ENCODE peak calls at places on chromosome 21, in five cellular contexts. C is A549, Q is PC-3, H is heart right ventricle, U is Caco-2. D is an unnamed sample.

GRCh38 chr21:31308584-31308983 is 35.5 kb downstream of the TIAM1 start:
- DNase-seq in Q (no peak), U (no peak), C (no peak), H (no peak), D (no peak)

GRCh38 chr21:27649323-27649722 is 682.4 kb upstream of the ADAMTS5 start:
- DNase-seq in Q (peak), C (no peak), H (no peak), U (no peak), D (peak)

GRCh38 chr21:15531986-15532385 is 197.8 kb upstream of the USP25 start:
- DNase-seq in C (no peak), U (no peak), Q (no peak), H (no peak), D (no peak)

GRCh38 chr21:34736116-34736870 is 67.5 kb downstream of the CLIC6 start:
- DNase-seq in C (no peak), H (no peak), U (no peak), Q (peak), D (no peak)

GRCh38 chr21:34795152-34796141 is 126.7 kb downstream of the CLIC6 start:
- DNase-seq in U (peak), C (peak), H (no peak), Q (peak), D (peak)

GRCh38 chr21:21675601-21676000 is 677.4 kb downstream of the NCAM2 start:
- DNase-seq in Q (no peak), U (no peak), C (no peak), H (no peak), D (no peak)

GRCh38 chr21:26732442-26733221 is 112.6 kb downstream of the ADAMTS1 start:
- DNase-seq in U (peak), Q (peak), H (peak), C (no peak), D (no peak)

GRCh38 chr21:30146558-30147282 is 19.9 kb downstream of the CLDN17 start:
- DNase-seq in H (no peak), U (peak), Q (peak), C (no peak), D (peak)

GRCh38 chr21:31343680-31344480 is at the start of gene TIAM1:
- DNase-seq in Q (peak), U (no peak), C (no peak), H (peak), D (no peak)

GRCh38 chr21:38930838-38931237 is 125.1 kb downstream of the ETS2 start:
- DNase-seq in U (no peak), H (no peak), C (no peak), Q (no peak), D (no peak)

GRCh38 chr21:20591294-20591693 is 406.9 kb upstream of the NCAM2 start:
- DNase-seq in C (no peak), U (no peak), H (no peak), Q (peak), D (no peak)

GRCh38 chr21:31132574-31133242 is 94.4 kb upstream of the KRTAP19-8 start:
- DNase-seq in C (no peak), U (no peak), H (no peak), Q (no peak), D (no peak)

GRCh38 chr21:43686811-43687565 is 27.6 kb downstream of the RRP1B start:
- DNase-seq in C (no peak), Q (no peak), U (no peak), H (no peak), D (no peak)

GRCh38 chr21:14262039-14262438 is 46.1 kb downstream of the RBM11 start:
- DNase-seq in U (no peak), H (no peak), Q (no peak), C (no peak), D (no peak)

GRCh38 chr21:23131177-23131576 is 2133.0 kb downstream of the NCAM2 start:
- DNase-seq in H (no peak), Q (peak), C (no peak), U (peak), D (no peak)

GRCh38 chr21:15152591-15152990 is 87.8 kb upstream of the NRIP1 start:
- DNase-seq in U (no peak), C (no peak), Q (no peak), H (no peak), D (no peak)

GRCh38 chr21:27570306-27570868 is 603.5 kb upstream of the ADAMTS5 start:
- DNase-seq in H (peak), C (no peak), U (no peak), Q (peak), D (peak)

GRCh38 chr21:43571976-43572375 is 87.3 kb downstream of the HSF2BP start:
- DNase-seq in H (peak), U (no peak), C (no peak), Q (no peak), D (no peak)

GRCh38 chr21:38492002-38492401 is 6.3 kb downstream of the ERG start:
- DNase-seq in H (no peak), Q (no peak), C (no peak), U (no peak), D (no peak)

GRCh38 chr21:38843806-38844479 is 38.2 kb downstream of the ETS2 start:
- DNase-seq in Q (peak), C (no peak), H (no peak), U (no peak), D (no peak)

GRCh38 chr21:40053007-40053406 is 185.8 kb downstream of the PCP4 start:
- DNase-seq in U (no peak), C (no peak), Q (no peak), H (peak), D (no peak)

GRCh38 chr21:35051287-35051818 is 2.3 kb upstream of the RUNX1 start:
- DNase-seq in C (peak), U (peak), Q (peak), H (peak), D (no peak)

GRCh38 chr21:43726686-43727570 is 8.0 kb downstream of the PDXK start:
- DNase-seq in U (no peak), H (peak), Q (no peak), C (no peak), D (no peak)

GRCh38 chr21:35027558-35028450 is 21.3 kb downstream of the RUNX1 start:
- DNase-seq in C (no peak), U (no peak), H (no peak), Q (no peak), D (no peak)

GRCh38 chr21:19731251-19731650 is 1267.0 kb upstream of the NCAM2 start:
- DNase-seq in C (no peak), Q (no peak), H (no peak), U (no peak), D (no peak)

GRCh38 chr21:24428539-24429186 is 1178.6 kb downstream of the MRPL39 start:
- DNase-seq in C (no peak), U (no peak), Q (no peak), H (no peak), D (no peak)

GRCh38 chr21:15446193-15446592 is 283.6 kb upstream of the USP25 start:
- DNase-seq in C (no peak), U (no peak), H (peak), Q (no peak), D (no peak)

GRCh38 chr21:31164713-31165694 is 126.7 kb upstream of the KRTAP19-8 start:
- DNase-seq in Q (no peak), U (no peak), H (no peak), C (no peak), D (no peak)

GRCh38 chr21:35476616-35477395 is 427.7 kb upstream of the RUNX1 start:
- DNase-seq in Q (peak), H (no peak), C (no peak), U (no peak), D (no peak)

GRCh38 chr21:30349572-30349971 is 1.2 kb upstream of the KRTAP23-1 start:
- DNase-seq in H (no peak), U (no peak), C (no peak), Q (peak), D (no peak)

GRCh38 chr21:43899307-43900077 is 34.5 kb downstream of the AGPAT3 start:
- DNase-seq in H (no peak), C (no peak), U (no peak), Q (no peak), D (no peak)

GRCh38 chr21:31426235-31426797 is 82.3 kb upstream of the TIAM1 start:
- DNase-seq in Q (no peak), C (no peak), U (no peak), H (no peak), D (no peak)

GRCh38 chr21:38989745-38990423 is 184.2 kb downstream of the ETS2 start:
- DNase-seq in H (no peak), C (no peak), Q (peak), U (no peak), D (no peak)

GRCh38 chr21:33844104-33844889 is 71.3 kb downstream of the ATP5PO start:
- DNase-seq in C (no peak), H (peak), Q (no peak), U (no peak), D (no peak)

GRCh38 chr21:34884346-34884929 is 164.7 kb downstream of the RUNX1 start:
- DNase-seq in C (no peak), U (no peak), H (no peak), Q (peak), D (no peak)

GRCh38 chr21:15682977-15683376 is 46.8 kb upstream of the USP25 start:
- DNase-seq in U (no peak), Q (peak), H (no peak), C (no peak), D (no peak)

GRCh38 chr21:43708745-43709381 is 10.1 kb upstream of the PDXK start:
- DNase-seq in Q (no peak), U (no peak), C (no peak), H (no peak), D (no peak)

GRCh38 chr21:43792406-43792805 is 3.0 kb downstream of the RRP1 start:
- DNase-seq in U (no peak), C (no peak), H (no peak), Q (no peak), D (no peak)

GRCh38 chr21:26850116-26850643 is 5.0 kb upstream of the ADAMTS1 start:
- DNase-seq in U (peak), C (no peak), H (no peak), Q (peak), D (peak)

DNA sequence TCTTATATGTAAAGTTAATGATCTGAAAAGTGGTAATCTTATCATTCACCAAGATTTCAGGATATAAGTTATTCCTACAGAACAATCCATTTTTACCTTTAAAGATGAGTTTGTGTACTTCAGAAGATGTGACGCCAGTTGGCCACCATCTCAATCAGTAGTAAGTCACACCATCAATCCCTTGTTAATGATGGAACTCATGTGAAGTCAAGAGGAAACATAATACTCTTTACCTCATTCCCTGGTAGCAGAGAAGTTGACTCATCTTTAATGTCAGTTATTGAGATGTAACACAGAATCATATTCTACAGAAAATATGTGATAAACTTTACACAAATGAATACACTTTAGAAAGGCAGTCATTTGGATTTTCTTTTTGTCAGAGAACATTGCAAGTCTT is 38.2 kb downstream of the MRPL39 start:
- DNase-seq in C (no peak), U (no peak), H (no peak), Q (no peak), D (no peak)
- H3K4me3 ChIP-seq in C (no peak), U (no peak), H (no peak), Q (no peak), D (no peak)

DNA sequence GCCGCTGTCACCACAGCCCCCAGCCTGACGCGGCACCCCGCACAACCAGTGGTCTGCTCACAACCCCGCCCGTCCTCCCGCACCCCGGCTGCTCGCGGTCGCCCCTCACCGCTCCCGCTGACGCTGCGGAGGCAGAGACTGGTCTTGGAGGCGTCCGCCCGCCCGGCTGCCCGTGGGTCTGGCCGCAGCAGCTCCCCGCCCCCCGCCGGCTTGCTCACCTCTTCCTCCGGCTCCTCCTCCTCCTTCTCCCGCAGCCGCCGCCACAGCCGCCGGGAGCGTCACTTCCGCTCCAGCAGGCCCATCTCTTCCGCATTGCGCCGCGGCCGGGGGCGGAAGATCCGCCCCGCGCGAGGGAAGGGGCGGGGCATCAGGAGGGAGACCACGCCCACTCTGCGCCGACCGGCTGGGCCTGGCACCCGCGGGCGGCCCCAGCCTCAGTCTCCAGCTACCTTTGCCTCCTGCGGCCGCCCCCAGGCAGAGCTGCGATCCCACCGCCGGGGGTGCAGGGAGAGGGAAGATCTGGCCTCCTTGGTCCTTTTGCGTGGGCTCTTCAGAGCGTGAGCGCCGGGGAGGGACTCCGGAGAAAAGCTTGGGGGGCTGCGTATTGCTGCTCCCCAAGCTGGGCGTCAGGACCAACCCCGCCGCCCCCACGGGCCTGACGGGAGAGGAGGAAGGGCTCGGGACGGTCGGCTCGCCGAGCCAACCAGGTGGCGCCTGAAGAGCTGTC is at the start of gene SYNJ1:
- DNase-seq in Q (peak), H (peak), U (peak), C (peak), D (no peak)
- TF ChIP-seq CTCF in Q (no peak), H (no peak), U (no peak), C (no peak), D (no peak)

GRCh38 chr21:17185685-17186084 is 327.2 kb upstream of the CXADR start:
- DNase-seq in U (no peak), C (no peak), Q (no peak), H (no peak), D (no peak)
- H3K4me3 ChIP-seq in U (no peak), C (no peak), Q (no peak), H (no peak), D (no peak)

DNA sequence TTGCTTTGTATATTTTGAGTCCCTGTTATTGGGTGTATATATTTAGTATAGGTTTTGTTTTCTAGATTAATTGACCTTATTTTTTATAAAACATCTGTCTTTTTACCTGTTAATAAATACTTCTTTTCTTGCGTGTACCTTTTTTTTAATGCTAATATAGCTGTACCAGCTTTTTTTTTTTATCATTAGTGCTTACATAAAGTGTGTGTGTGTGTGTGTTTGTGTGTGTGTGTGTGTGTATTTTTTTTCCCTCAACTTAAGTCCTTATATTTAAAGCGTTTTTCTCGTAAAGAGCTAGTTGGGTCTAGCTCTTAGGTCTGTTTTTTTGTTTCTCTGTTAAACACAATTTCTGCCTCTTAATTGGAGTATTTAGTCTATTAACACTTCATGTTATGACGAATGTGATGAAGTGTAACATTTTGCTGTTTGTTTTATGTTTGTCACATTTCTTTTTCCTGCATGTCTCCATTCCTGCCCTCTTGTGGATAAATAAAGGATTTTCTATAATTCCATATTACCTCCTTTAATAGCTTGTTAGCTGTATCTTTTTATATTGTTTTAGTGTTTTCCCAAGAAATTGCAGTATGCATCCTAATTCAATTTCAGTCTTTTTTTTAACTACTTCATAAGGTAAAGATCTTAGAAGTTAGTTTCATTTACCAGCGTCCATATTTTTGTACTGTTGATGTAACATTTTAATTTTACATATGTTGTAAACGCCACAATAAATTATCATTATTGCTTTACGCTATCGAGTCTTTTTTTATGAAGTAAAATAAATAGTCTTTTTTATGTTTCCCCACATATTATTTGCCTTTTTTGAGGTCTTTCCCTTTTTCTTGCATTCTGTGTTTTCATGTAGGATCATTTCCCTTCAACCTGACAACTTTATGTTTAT is 4.3 kb downstream of the PRMT2 start:
- DNase-seq in U (no peak), Q (peak), C (peak), H (no peak), D (no peak)
- TF ChIP-seq CTCF in U (peak), Q (peak), C (peak), H (no peak), D (peak)

DNA sequence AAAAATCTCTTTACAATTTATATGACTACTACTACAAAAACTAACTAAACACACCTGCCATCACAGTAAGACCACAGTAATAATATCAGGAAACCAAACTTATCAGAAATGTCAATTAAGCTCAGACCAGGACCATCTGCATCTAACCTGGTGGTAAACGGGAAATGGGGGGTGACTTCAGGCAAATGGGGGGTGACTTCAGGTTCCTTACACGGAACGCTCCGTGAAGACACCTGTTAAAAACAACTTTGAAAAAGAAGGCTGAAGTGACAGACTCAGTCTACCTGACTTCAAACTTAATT is 15.8 kb downstream of the PRDM15 start:
- DNase-seq in H (no peak), U (no peak), C (no peak), Q (no peak), D (no peak)
- H3K4me3 ChIP-seq in H (no peak), U (no peak), C (no peak), Q (no peak), D (no peak)

GRCh38 chr21:42174173-42174572 is 44.8 kb upstream of the ABCG1 start:
- DNase-seq in C (no peak), Q (no peak), U (no peak), H (no peak), D (no peak)

GRCh38 chr21:42175110-42175710 is 43.7 kb upstream of the ABCG1 start:
- DNase-seq in C (no peak), Q (no peak), U (no peak), H (no peak), D (no peak)

GRCh38 chr21:42169758-42170157 is 49.2 kb upstream of the ABCG1 start:
- DNase-seq in Q (no peak), H (no peak), C (no peak), U (no peak), D (no peak)

GRCh38 chr21:42172596-42173483 is 46.1 kb upstream of the ABCG1 start:
- DNase-seq in Q (no peak), U (no peak), C (no peak), H (no peak), D (no peak)

GRCh38 chr21:42171091-42172053 is 47.6 kb upstream of the ABCG1 start:
- DNase-seq in C (no peak), Q (peak), H (peak), U (no peak), D (no peak)
- TF ChIP-seq CTCF in C (no peak), Q (no peak), H (no peak), U (no peak), D (no peak)

GRCh38 chr21:42495027-42495426 is 997 bp downstream of the RSPH1 start:
- DNase-seq in Q (no peak), U (no peak), H (no peak), C (no peak), D (no peak)
- H3K4me3 ChIP-seq in Q (no peak), U (peak), H (no peak), C (no peak), D (no peak)

DNA sequence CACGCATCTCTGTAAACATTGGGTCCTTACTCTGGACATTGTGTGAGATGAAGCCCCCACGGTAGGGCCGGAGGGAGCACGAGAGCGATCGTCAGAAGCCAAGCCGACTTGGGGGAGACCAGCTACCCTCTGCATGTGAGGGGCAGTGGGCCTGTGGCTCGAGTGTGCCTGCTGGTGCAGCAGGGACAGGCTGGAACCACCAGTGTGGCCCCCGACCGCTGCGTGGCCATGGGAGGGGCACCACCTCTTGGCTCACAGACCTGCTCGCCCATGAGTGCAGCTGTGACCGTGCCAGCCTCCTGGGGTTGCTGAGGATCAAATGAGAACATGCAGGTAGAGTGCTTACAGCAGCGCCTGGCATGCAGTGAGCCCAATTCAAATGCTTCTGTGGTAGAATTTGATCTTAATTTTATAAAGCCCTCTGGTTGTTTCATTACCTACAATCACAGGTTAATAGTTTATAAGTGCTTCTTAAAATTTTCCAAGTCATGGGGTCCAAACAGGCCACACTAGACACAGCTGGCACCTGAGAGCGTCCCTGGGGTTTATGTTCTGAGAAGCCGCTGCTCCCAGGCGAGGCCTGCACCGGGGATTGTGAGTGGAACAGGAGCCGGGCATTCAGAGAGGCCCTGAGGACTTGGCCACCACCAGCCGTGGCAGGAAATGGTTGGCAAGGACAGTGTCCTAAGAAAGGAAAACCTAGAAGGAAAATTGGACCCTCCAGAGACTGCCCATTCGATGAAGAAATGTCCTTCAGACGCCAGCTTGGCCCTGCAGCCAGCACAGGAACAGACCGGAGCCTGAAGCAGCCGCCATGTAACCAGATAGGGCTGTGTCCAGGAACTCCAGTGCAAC is 22.6 kb upstream of the ADARB1 start:
- DNase-seq in H (no peak), Q (no peak), C (no peak), U (no peak), D (no peak)
- TF ChIP-seq CTCF in H (no peak), Q (no peak), C (no peak), U (no peak), D (no peak)

GRCh38 chr21:36747815-36748381 is 49.0 kb downstream of the SIM2 start:
- DNase-seq in C (no peak), U (peak), Q (no peak), H (peak), D (no peak)
- H3K4me3 ChIP-seq in C (no peak), U (peak), Q (no peak), H (peak), D (peak)